ENCODE peak calls at places on chromosomes 13 and 19, in five cellular contexts. One of them, this sample, is unnamed.

GRCh38 chr13:44311011-44311481 is 62.6 kb upstream of the SERP2 start:
- DNase-seq in GM23338: no peak
- DNase-seq in upper lobe of left lung: peak; percentile 85
- DNase-seq in stomach: peak; percentile 70
- DNase-seq in esophagus muscularis mucosa: no peak
- DNase-seq in this sample: peak; percentile 85

GRCh38 chr19:16379521-16380313 is 55.1 kb downstream of the KLF2 start:
- DNase-seq in stomach: no peak
- DNase-seq in upper lobe of left lung: no peak
- DNase-seq in esophagus muscularis mucosa: no peak
- DNase-seq in GM23338: no peak
- DNase-seq in this sample: peak; percentile 57

GRCh38 chr13:100274942-100275506 is 186.1 kb downstream of the PCCA start:
- DNase-seq in GM23338: no peak
- DNase-seq in stomach: no peak
- DNase-seq in upper lobe of left lung: no peak
- DNase-seq in esophagus muscularis mucosa: no peak
- DNase-seq in this sample: no peak

GRCh38 chr19:19098084-19098702 is 34.4 kb downstream of the SLC25A42 start:
- DNase-seq in GM23338: no peak
- DNase-seq in upper lobe of left lung: no peak
- DNase-seq in stomach: no peak
- DNase-seq in esophagus muscularis mucosa: no peak
- DNase-seq in this sample: no peak

GRCh38 chr13:29589234-29589633 is 6.3 kb downstream of the SLC7A1 start:
- DNase-seq in upper lobe of left lung: no peak
- DNase-seq in GM23338: no peak
- DNase-seq in esophagus muscularis mucosa: no peak
- DNase-seq in stomach: no peak
- DNase-seq in this sample: no peak

GRCh38 chr19:44603201-44603945 is 10.0 kb upstream of the IGSF23 start:
- DNase-seq in stomach: no peak
- DNase-seq in esophagus muscularis mucosa: no peak
- DNase-seq in upper lobe of left lung: peak; percentile 59
- DNase-seq in GM23338: no peak
- DNase-seq in this sample: no peak

GRCh38 chr19:11234486-11235075 is 4.8 kb upstream of the ANGPTL8 start:
- DNase-seq in upper lobe of left lung: no peak
- DNase-seq in stomach: no peak
- DNase-seq in esophagus muscularis mucosa: no peak
- DNase-seq in GM23338: no peak
- DNase-seq in this sample: no peak

GRCh38 chr13:66933994-66934393 is 296.1 kb downstream of the PCDH9 start:
- DNase-seq in stomach: no peak
- DNase-seq in upper lobe of left lung: no peak
- DNase-seq in esophagus muscularis mucosa: no peak
- DNase-seq in GM23338: no peak
- DNase-seq in this sample: no peak

GRCh38 chr19:43306097-43306496 is 36.8 kb upstream of the PSG9 start:
- DNase-seq in upper lobe of left lung: no peak
- DNase-seq in stomach: no peak
- DNase-seq in esophagus muscularis mucosa: no peak
- DNase-seq in GM23338: no peak
- DNase-seq in this sample: no peak

GRCh38 chr13:31885994-31886393 is 145.6 kb upstream of the FRY start:
- DNase-seq in esophagus muscularis mucosa: no peak
- DNase-seq in GM23338: no peak
- DNase-seq in stomach: no peak
- DNase-seq in upper lobe of left lung: no peak
- DNase-seq in this sample: no peak

DNA sequence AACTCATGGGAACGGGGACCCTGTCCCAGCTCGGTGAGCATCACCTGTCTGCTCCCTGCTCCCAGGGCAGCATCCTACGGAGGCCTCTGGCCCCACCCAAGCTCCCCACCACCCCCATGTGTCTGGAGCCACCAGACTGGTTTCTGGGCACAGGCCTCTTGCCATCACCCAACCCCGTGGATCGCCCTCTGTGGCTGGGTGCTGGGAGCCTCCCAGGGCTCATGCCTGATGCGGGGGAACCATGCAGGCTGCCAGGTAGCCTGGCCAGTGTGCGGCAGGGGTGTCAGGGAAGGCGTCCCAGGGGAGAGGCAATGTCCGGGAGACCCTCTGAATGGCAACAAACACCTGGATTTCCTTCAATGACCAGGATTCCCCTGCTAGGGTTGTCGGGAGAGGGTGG is 2.7 kb downstream of the MICOS13 start:
- DNase-seq in stomach: no peak
- DNase-seq in GM23338: no peak
- DNase-seq in upper lobe of left lung: no peak
- DNase-seq in esophagus muscularis mucosa: no peak
- DNase-seq in this sample: no peak
- TF ChIP-seq POLR2AphosphoS5 in stomach: no peak
- TF ChIP-seq POLR2AphosphoS5 in GM23338: no peak
- TF ChIP-seq POLR2AphosphoS5 in upper lobe of left lung: no peak
- TF ChIP-seq POLR2AphosphoS5 in esophagus muscularis mucosa: no peak
- TF ChIP-seq POLR2AphosphoS5 in this sample: no peak

GRCh38 chr13:25725104-25725503 is 326.7 kb downstream of the SHISA2 start:
- DNase-seq in GM23338: no peak
- DNase-seq in stomach: no peak
- DNase-seq in upper lobe of left lung: no peak
- DNase-seq in esophagus muscularis mucosa: no peak
- DNase-seq in this sample: no peak
- TF ChIP-seq CTCF in GM23338: peak; percentile 30
- TF ChIP-seq CTCF in stomach: no peak
- TF ChIP-seq CTCF in upper lobe of left lung: no peak
- TF ChIP-seq CTCF in esophagus muscularis mucosa: no peak
- TF ChIP-seq CTCF in this sample: no peak

GRCh38 chr19:796692-797527 is at the start of gene PTBP1:
- DNase-seq in GM23338: peak; percentile 100
- DNase-seq in upper lobe of left lung: peak; percentile 100
- DNase-seq in stomach: peak; percentile 100
- DNase-seq in esophagus muscularis mucosa: peak; percentile 100
- DNase-seq in this sample: peak; percentile 100

GRCh38 chr19:799076-799881 is 2.0 kb downstream of the PTBP1 start:
- DNase-seq in GM23338: peak; percentile 56
- DNase-seq in stomach: no peak
- DNase-seq in upper lobe of left lung: no peak
- DNase-seq in esophagus muscularis mucosa: no peak
- DNase-seq in this sample: no peak

GRCh38 chr19:797528-798414 is 519 bp downstream of the PTBP1 start:
- DNase-seq in esophagus muscularis mucosa: no peak
- DNase-seq in upper lobe of left lung: peak; percentile 82
- DNase-seq in stomach: peak; percentile 93
- DNase-seq in GM23338: peak; percentile 89
- DNase-seq in this sample: peak; percentile 95

GRCh38 chr19:800360-801029 is 3.2 kb downstream of the PTBP1 start:
- DNase-seq in upper lobe of left lung: peak; percentile 63
- DNase-seq in stomach: peak; percentile 69
- DNase-seq in esophagus muscularis mucosa: no peak
- DNase-seq in GM23338: no peak
- DNase-seq in this sample: no peak

DNA sequence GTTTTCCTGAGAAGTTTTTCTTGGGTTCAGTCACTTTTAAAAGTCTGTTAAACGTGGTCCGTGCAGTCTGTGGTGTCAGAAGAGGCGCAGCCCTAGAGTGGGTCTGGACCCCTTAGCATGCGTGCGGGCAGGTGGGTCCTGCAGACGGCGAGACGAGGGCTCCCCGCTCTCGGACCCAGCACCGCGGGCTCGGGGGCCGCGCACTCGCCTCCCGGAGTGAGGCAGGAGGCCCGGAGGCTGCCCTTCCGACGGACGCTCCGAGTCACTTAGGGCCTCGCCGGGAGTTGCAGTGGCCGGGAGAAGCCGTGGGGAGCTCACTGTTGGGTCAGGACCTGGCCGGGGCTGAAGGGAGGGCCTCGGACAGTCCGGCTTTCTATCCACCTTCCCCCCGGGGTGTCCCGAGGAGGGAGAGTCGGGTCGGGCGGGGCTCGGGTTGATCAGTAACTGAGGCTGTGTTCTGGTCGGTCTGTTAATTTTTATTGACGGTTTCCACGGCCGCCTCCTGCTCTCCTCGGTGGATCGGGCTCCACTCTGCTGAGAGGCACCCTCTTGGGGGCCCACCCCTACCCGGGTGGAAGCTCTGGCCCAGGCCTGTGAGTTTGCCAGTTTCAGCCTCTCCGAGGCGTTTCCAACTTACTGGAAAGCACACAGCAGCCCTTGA is 1.3 kb downstream of the PTBP1 start:
- DNase-seq in stomach: no peak
- DNase-seq in upper lobe of left lung: no peak
- DNase-seq in esophagus muscularis mucosa: no peak
- DNase-seq in GM23338: no peak
- DNase-seq in this sample: no peak
- TF ChIP-seq POLR2AphosphoS5 in stomach: no peak
- TF ChIP-seq POLR2AphosphoS5 in upper lobe of left lung: no peak
- TF ChIP-seq POLR2AphosphoS5 in esophagus muscularis mucosa: no peak
- TF ChIP-seq POLR2AphosphoS5 in GM23338: peak; percentile 14
- TF ChIP-seq POLR2AphosphoS5 in this sample: no peak

GRCh38 chr19:50649433-50650391 is at the start of gene C19orf81:
- DNase-seq in GM23338: peak; percentile 97
- DNase-seq in stomach: no peak
- DNase-seq in esophagus muscularis mucosa: no peak
- DNase-seq in upper lobe of left lung: no peak
- DNase-seq in this sample: no peak
- TF ChIP-seq CTCF in GM23338: no peak
- TF ChIP-seq CTCF in stomach: no peak
- TF ChIP-seq CTCF in esophagus muscularis mucosa: no peak
- TF ChIP-seq CTCF in upper lobe of left lung: no peak
- TF ChIP-seq CTCF in this sample: no peak

GRCh38 chr19:1268392-1269064 is 604 bp upstream of the CIRBP start:
- DNase-seq in esophagus muscularis mucosa: no peak
- DNase-seq in GM23338: no peak
- DNase-seq in upper lobe of left lung: no peak
- DNase-seq in stomach: no peak
- DNase-seq in this sample: peak; percentile 77

GRCh38 chr19:1267441-1268391 is 1.4 kb upstream of the CIRBP start:
- DNase-seq in GM23338: no peak
- DNase-seq in stomach: no peak
- DNase-seq in upper lobe of left lung: no peak
- DNase-seq in esophagus muscularis mucosa: no peak
- DNase-seq in this sample: peak; percentile 80

GRCh38 chr19:1265611-1266115 is 3.5 kb upstream of the CIRBP start:
- DNase-seq in esophagus muscularis mucosa: no peak
- DNase-seq in stomach: no peak
- DNase-seq in upper lobe of left lung: peak; percentile 83
- DNase-seq in GM23338: no peak
- DNase-seq in this sample: peak; percentile 92

GRCh38 chr19:1266116-1266817 is 2.9 kb upstream of the CIRBP start:
- DNase-seq in esophagus muscularis mucosa: no peak
- DNase-seq in GM23338: peak; percentile 88
- DNase-seq in upper lobe of left lung: peak; percentile 95
- DNase-seq in stomach: peak; percentile 89
- DNase-seq in this sample: peak; percentile 94

DNA sequence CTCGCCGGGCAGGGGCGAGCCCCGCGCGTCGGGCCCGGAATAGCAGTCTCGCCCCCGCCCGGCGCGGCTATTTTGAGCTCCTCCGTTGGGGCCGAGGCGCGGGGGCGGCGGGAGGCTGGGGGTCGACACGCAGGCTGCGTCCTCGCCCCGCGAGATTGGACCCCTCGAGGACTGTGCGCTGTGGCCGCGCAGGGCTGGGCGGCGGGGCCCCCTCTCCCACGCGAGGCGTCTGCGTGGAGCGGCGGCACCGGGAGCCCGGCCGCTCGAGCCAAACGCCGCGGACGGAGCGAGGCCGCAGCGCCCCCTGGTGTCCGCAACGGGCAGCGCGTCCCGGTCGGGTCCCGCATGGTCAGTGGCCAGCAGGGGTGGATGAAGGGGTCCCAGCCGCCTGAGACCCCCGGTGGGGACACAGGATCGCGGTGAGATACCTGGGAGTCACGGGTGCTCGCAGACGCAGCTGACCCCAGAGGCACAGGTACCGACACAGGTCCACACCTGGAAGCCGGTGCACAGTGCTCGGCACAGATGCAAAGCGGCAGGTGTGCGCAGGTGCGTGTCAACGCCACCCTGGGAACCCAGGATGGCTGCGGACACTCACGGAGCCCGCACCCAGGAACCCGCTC is 2.2 kb upstream of the CIRBP start:
- DNase-seq in stomach: peak; percentile 80
- DNase-seq in esophagus muscularis mucosa: no peak
- DNase-seq in GM23338: peak; percentile 73
- DNase-seq in upper lobe of left lung: peak; percentile 78
- DNase-seq in this sample: peak; percentile 88
- TF ChIP-seq POLR2AphosphoS5 in stomach: peak; percentile 43
- TF ChIP-seq POLR2AphosphoS5 in esophagus muscularis mucosa: no peak
- TF ChIP-seq POLR2AphosphoS5 in GM23338: no peak
- TF ChIP-seq POLR2AphosphoS5 in upper lobe of left lung: peak; percentile 34
- TF ChIP-seq POLR2AphosphoS5 in this sample: peak; percentile 38

DNA sequence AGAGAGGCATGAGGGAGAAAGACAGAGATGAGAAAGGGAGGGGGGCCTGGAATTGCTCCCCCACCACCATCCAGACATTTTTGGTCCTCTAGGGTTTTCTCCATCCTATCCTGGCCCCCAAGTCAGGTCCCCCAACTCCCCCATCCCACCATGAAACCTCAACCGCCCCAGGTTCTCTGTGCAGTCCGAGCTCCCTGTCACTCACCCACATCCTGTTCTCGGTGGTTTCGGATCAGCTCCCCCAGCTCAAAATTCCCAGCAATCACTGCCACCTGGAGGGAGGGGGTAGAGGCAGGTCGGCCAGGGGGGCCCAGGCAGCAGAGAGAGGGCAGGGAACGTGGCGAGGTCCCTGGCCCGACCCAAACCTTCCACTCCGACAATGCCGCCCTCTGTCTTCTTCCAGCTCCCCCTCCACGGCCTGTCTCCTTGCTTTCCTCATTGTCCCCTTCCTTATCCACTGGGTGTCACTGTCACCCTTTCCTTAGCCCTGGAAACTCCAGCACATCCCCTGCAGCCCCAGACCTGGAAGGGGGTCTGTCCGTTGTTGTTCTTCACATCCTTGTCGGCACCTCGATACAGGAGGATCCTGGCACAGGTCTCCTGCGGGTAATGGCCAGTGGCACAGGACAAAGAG is 15.6 kb downstream of the SHANK1 start:
- DNase-seq in upper lobe of left lung: no peak
- DNase-seq in stomach: no peak
- DNase-seq in GM23338: peak; percentile 73
- DNase-seq in esophagus muscularis mucosa: no peak
- DNase-seq in this sample: no peak
- TF ChIP-seq CTCF in upper lobe of left lung: no peak
- TF ChIP-seq CTCF in stomach: no peak
- TF ChIP-seq CTCF in GM23338: peak; percentile 57
- TF ChIP-seq CTCF in esophagus muscularis mucosa: no peak
- TF ChIP-seq CTCF in this sample: no peak

This sample was measured in sigmoid colon.